ENCODE peak calls at places on chromosomes 6 and 20, in eight cellular contexts. One of them, this sample, is unnamed.

GRCh38 chr6:52566201-52566600 is 10.7 kb downstream of the TRAM2 start:
- DNase-seq in stimulated activated CD4-positive, alpha-beta T cell treated with anti-CD3 and anti-CD28 coated beads, Interleukin-1b, Interleukin-23, amount 100 ng/mL, for 48 hours: no peak
- DNase-seq in NCI-H2081: no peak
- DNase-seq in RWPE1: no peak
- DNase-seq in tibial artery: no peak
- DNase-seq in activated effector memory CD4-positive, alpha-beta T cell treated with anti-CD3 and anti-CD28 coated beads, Interleukin-2, amount 50 U/mL, for 16 hours: no peak
- DNase-seq in H54: no peak
- DNase-seq in choroid plexus epithelial cell: peak
- DNase-seq in this sample: no peak

GRCh38 chr20:63082308-63082938 is 75.7 kb upstream of the BHLHE23 start:
- DNase-seq in stimulated activated CD4-positive, alpha-beta T cell treated with anti-CD3 and anti-CD28 coated beads, Interleukin-1b, Interleukin-23, amount 100 ng/mL, for 48 hours: no peak
- DNase-seq in NCI-H2081: no peak
- DNase-seq in RWPE1: peak
- DNase-seq in tibial artery: peak
- DNase-seq in activated effector memory CD4-positive, alpha-beta T cell treated with anti-CD3 and anti-CD28 coated beads, Interleukin-2, amount 50 U/mL, for 16 hours: peak
- DNase-seq in H54: peak
- DNase-seq in choroid plexus epithelial cell: peak
- DNase-seq in this sample: peak

GRCh38 chr6:51792273-51793030 is 295.0 kb downstream of the PKHD1 start:
- DNase-seq in stimulated activated CD4-positive, alpha-beta T cell treated with anti-CD3 and anti-CD28 coated beads, Interleukin-1b, Interleukin-23, amount 100 ng/mL, for 48 hours: no peak
- DNase-seq in NCI-H2081: no peak
- DNase-seq in RWPE1: no peak
- DNase-seq in tibial artery: no peak
- DNase-seq in activated effector memory CD4-positive, alpha-beta T cell treated with anti-CD3 and anti-CD28 coated beads, Interleukin-2, amount 50 U/mL, for 16 hours: no peak
- DNase-seq in H54: no peak
- DNase-seq in choroid plexus epithelial cell: no peak
- DNase-seq in this sample: no peak

GRCh38 chr20:23049933-23050838 is 714 bp upstream of the THBD start:
- DNase-seq in stimulated activated CD4-positive, alpha-beta T cell treated with anti-CD3 and anti-CD28 coated beads, Interleukin-1b, Interleukin-23, amount 100 ng/mL, for 48 hours: no peak
- DNase-seq in NCI-H2081: no peak
- DNase-seq in RWPE1: peak
- DNase-seq in tibial artery: peak
- DNase-seq in activated effector memory CD4-positive, alpha-beta T cell treated with anti-CD3 and anti-CD28 coated beads, Interleukin-2, amount 50 U/mL, for 16 hours: no peak
- DNase-seq in H54: peak
- DNase-seq in choroid plexus epithelial cell: peak
- DNase-seq in this sample: peak

GRCh38 chr6:133289733-133290306 is 48.7 kb downstream of the EYA4 start:
- DNase-seq in stimulated activated CD4-positive, alpha-beta T cell treated with anti-CD3 and anti-CD28 coated beads, Interleukin-1b, Interleukin-23, amount 100 ng/mL, for 48 hours: no peak
- DNase-seq in NCI-H2081: no peak
- DNase-seq in RWPE1: no peak
- DNase-seq in tibial artery: no peak
- DNase-seq in activated effector memory CD4-positive, alpha-beta T cell treated with anti-CD3 and anti-CD28 coated beads, Interleukin-2, amount 50 U/mL, for 16 hours: no peak
- DNase-seq in H54: no peak
- DNase-seq in choroid plexus epithelial cell: no peak
- DNase-seq in this sample: no peak

GRCh38 chr6:87759491-87760010 is 57.5 kb upstream of the AKIRIN2 start:
- DNase-seq in stimulated activated CD4-positive, alpha-beta T cell treated with anti-CD3 and anti-CD28 coated beads, Interleukin-1b, Interleukin-23, amount 100 ng/mL, for 48 hours: no peak
- DNase-seq in NCI-H2081: no peak
- DNase-seq in RWPE1: no peak
- DNase-seq in tibial artery: no peak
- DNase-seq in activated effector memory CD4-positive, alpha-beta T cell treated with anti-CD3 and anti-CD28 coated beads, Interleukin-2, amount 50 U/mL, for 16 hours: no peak
- DNase-seq in H54: no peak
- DNase-seq in choroid plexus epithelial cell: no peak
- DNase-seq in this sample: no peak

GRCh38 chr20:50916257-50916656 is 15.0 kb downstream of the ADNP start:
- DNase-seq in stimulated activated CD4-positive, alpha-beta T cell treated with anti-CD3 and anti-CD28 coated beads, Interleukin-1b, Interleukin-23, amount 100 ng/mL, for 48 hours: no peak
- DNase-seq in NCI-H2081: no peak
- DNase-seq in RWPE1: peak
- DNase-seq in tibial artery: no peak
- DNase-seq in activated effector memory CD4-positive, alpha-beta T cell treated with anti-CD3 and anti-CD28 coated beads, Interleukin-2, amount 50 U/mL, for 16 hours: no peak
- DNase-seq in H54: no peak
- DNase-seq in choroid plexus epithelial cell: peak
- DNase-seq in this sample: no peak

GRCh38 chr20:31851240-31851955 is 6.0 kb upstream of the FOXS1 start:
- DNase-seq in stimulated activated CD4-positive, alpha-beta T cell treated with anti-CD3 and anti-CD28 coated beads, Interleukin-1b, Interleukin-23, amount 100 ng/mL, for 48 hours: no peak
- DNase-seq in NCI-H2081: no peak
- DNase-seq in RWPE1: no peak
- DNase-seq in tibial artery: no peak
- DNase-seq in activated effector memory CD4-positive, alpha-beta T cell treated with anti-CD3 and anti-CD28 coated beads, Interleukin-2, amount 50 U/mL, for 16 hours: no peak
- DNase-seq in H54: no peak
- DNase-seq in choroid plexus epithelial cell: no peak
- DNase-seq in this sample: no peak

GRCh38 chr20:10634683-10635411 is 39.0 kb downstream of the JAG1 start:
- DNase-seq in stimulated activated CD4-positive, alpha-beta T cell treated with anti-CD3 and anti-CD28 coated beads, Interleukin-1b, Interleukin-23, amount 100 ng/mL, for 48 hours: no peak
- DNase-seq in NCI-H2081: no peak
- DNase-seq in RWPE1: no peak
- DNase-seq in tibial artery: peak
- DNase-seq in activated effector memory CD4-positive, alpha-beta T cell treated with anti-CD3 and anti-CD28 coated beads, Interleukin-2, amount 50 U/mL, for 16 hours: no peak
- DNase-seq in H54: no peak
- DNase-seq in choroid plexus epithelial cell: peak
- DNase-seq in this sample: no peak

GRCh38 chr6:150149146-150149545 is 6.3 kb downstream of the PPP1R14C start:
- DNase-seq in stimulated activated CD4-positive, alpha-beta T cell treated with anti-CD3 and anti-CD28 coated beads, Interleukin-1b, Interleukin-23, amount 100 ng/mL, for 48 hours: no peak
- DNase-seq in NCI-H2081: no peak
- DNase-seq in RWPE1: no peak
- DNase-seq in tibial artery: no peak
- DNase-seq in activated effector memory CD4-positive, alpha-beta T cell treated with anti-CD3 and anti-CD28 coated beads, Interleukin-2, amount 50 U/mL, for 16 hours: no peak
- DNase-seq in H54: no peak
- DNase-seq in choroid plexus epithelial cell: no peak
- DNase-seq in this sample: no peak

GRCh38 chr6:42241915-42242314 is 24.3 kb upstream of the MRPS10 start:
- DNase-seq in stimulated activated CD4-positive, alpha-beta T cell treated with anti-CD3 and anti-CD28 coated beads, Interleukin-1b, Interleukin-23, amount 100 ng/mL, for 48 hours: no peak
- DNase-seq in NCI-H2081: no peak
- DNase-seq in RWPE1: no peak
- DNase-seq in tibial artery: no peak
- DNase-seq in activated effector memory CD4-positive, alpha-beta T cell treated with anti-CD3 and anti-CD28 coated beads, Interleukin-2, amount 50 U/mL, for 16 hours: no peak
- DNase-seq in H54: no peak
- DNase-seq in choroid plexus epithelial cell: no peak
- DNase-seq in this sample: no peak

GRCh38 chr6:88614306-88614877 is 349.0 kb downstream of the RNGTT start:
- DNase-seq in stimulated activated CD4-positive, alpha-beta T cell treated with anti-CD3 and anti-CD28 coated beads, Interleukin-1b, Interleukin-23, amount 100 ng/mL, for 48 hours: no peak
- DNase-seq in NCI-H2081: no peak
- DNase-seq in RWPE1: no peak
- DNase-seq in tibial artery: no peak
- DNase-seq in activated effector memory CD4-positive, alpha-beta T cell treated with anti-CD3 and anti-CD28 coated beads, Interleukin-2, amount 50 U/mL, for 16 hours: no peak
- DNase-seq in H54: no peak
- DNase-seq in choroid plexus epithelial cell: no peak
- DNase-seq in this sample: no peak

GRCh38 chr6:22368794-22369193 is 72.0 kb upstream of the PRL start:
- DNase-seq in stimulated activated CD4-positive, alpha-beta T cell treated with anti-CD3 and anti-CD28 coated beads, Interleukin-1b, Interleukin-23, amount 100 ng/mL, for 48 hours: no peak
- DNase-seq in NCI-H2081: no peak
- DNase-seq in RWPE1: no peak
- DNase-seq in tibial artery: no peak
- DNase-seq in activated effector memory CD4-positive, alpha-beta T cell treated with anti-CD3 and anti-CD28 coated beads, Interleukin-2, amount 50 U/mL, for 16 hours: no peak
- DNase-seq in H54: no peak
- DNase-seq in choroid plexus epithelial cell: no peak
- DNase-seq in this sample: no peak

GRCh38 chr6:14176429-14176828 is 58.9 kb downstream of the CD83 start:
- DNase-seq in stimulated activated CD4-positive, alpha-beta T cell treated with anti-CD3 and anti-CD28 coated beads, Interleukin-1b, Interleukin-23, amount 100 ng/mL, for 48 hours: no peak
- DNase-seq in NCI-H2081: no peak
- DNase-seq in RWPE1: no peak
- DNase-seq in tibial artery: no peak
- DNase-seq in activated effector memory CD4-positive, alpha-beta T cell treated with anti-CD3 and anti-CD28 coated beads, Interleukin-2, amount 50 U/mL, for 16 hours: no peak
- DNase-seq in H54: no peak
- DNase-seq in choroid plexus epithelial cell: no peak
- DNase-seq in this sample: no peak

GRCh38 chr6:6654599-6655575 is 66.4 kb downstream of the LY86 start:
- DNase-seq in stimulated activated CD4-positive, alpha-beta T cell treated with anti-CD3 and anti-CD28 coated beads, Interleukin-1b, Interleukin-23, amount 100 ng/mL, for 48 hours: peak
- DNase-seq in NCI-H2081: no peak
- DNase-seq in RWPE1: no peak
- DNase-seq in tibial artery: no peak
- DNase-seq in activated effector memory CD4-positive, alpha-beta T cell treated with anti-CD3 and anti-CD28 coated beads, Interleukin-2, amount 50 U/mL, for 16 hours: peak
- DNase-seq in H54: no peak
- DNase-seq in choroid plexus epithelial cell: no peak
- DNase-seq in this sample: peak

GRCh38 chr6:12403201-12403826 is 113.2 kb downstream of the EDN1 start:
- DNase-seq in stimulated activated CD4-positive, alpha-beta T cell treated with anti-CD3 and anti-CD28 coated beads, Interleukin-1b, Interleukin-23, amount 100 ng/mL, for 48 hours: no peak
- DNase-seq in NCI-H2081: no peak
- DNase-seq in RWPE1: peak
- DNase-seq in tibial artery: no peak
- DNase-seq in activated effector memory CD4-positive, alpha-beta T cell treated with anti-CD3 and anti-CD28 coated beads, Interleukin-2, amount 50 U/mL, for 16 hours: no peak
- DNase-seq in H54: peak
- DNase-seq in choroid plexus epithelial cell: peak
- DNase-seq in this sample: no peak

GRCh38 chr20:19661717-19662637 is 96.1 kb upstream of the RIN2 start:
- DNase-seq in stimulated activated CD4-positive, alpha-beta T cell treated with anti-CD3 and anti-CD28 coated beads, Interleukin-1b, Interleukin-23, amount 100 ng/mL, for 48 hours: peak
- DNase-seq in NCI-H2081: peak
- DNase-seq in RWPE1: peak
- DNase-seq in tibial artery: peak
- DNase-seq in activated effector memory CD4-positive, alpha-beta T cell treated with anti-CD3 and anti-CD28 coated beads, Interleukin-2, amount 50 U/mL, for 16 hours: peak
- DNase-seq in H54: peak
- DNase-seq in choroid plexus epithelial cell: peak
- DNase-seq in this sample: peak

GRCh38 chr20:63835031-63835858 is 4.2 kb upstream of the ZBTB46 start:
- DNase-seq in stimulated activated CD4-positive, alpha-beta T cell treated with anti-CD3 and anti-CD28 coated beads, Interleukin-1b, Interleukin-23, amount 100 ng/mL, for 48 hours: no peak
- DNase-seq in NCI-H2081: peak
- DNase-seq in RWPE1: peak
- DNase-seq in tibial artery: peak
- DNase-seq in activated effector memory CD4-positive, alpha-beta T cell treated with anti-CD3 and anti-CD28 coated beads, Interleukin-2, amount 50 U/mL, for 16 hours: no peak
- DNase-seq in H54: peak
- DNase-seq in choroid plexus epithelial cell: peak
- DNase-seq in this sample: peak

GRCh38 chr6:27161946-27162603 is 85.4 kb upstream of the PRSS16 start:
- DNase-seq in stimulated activated CD4-positive, alpha-beta T cell treated with anti-CD3 and anti-CD28 coated beads, Interleukin-1b, Interleukin-23, amount 100 ng/mL, for 48 hours: peak
- DNase-seq in NCI-H2081: peak
- DNase-seq in RWPE1: no peak
- DNase-seq in tibial artery: no peak
- DNase-seq in activated effector memory CD4-positive, alpha-beta T cell treated with anti-CD3 and anti-CD28 coated beads, Interleukin-2, amount 50 U/mL, for 16 hours: no peak
- DNase-seq in H54: no peak
- DNase-seq in choroid plexus epithelial cell: peak
- DNase-seq in this sample: peak

GRCh38 chr20:60469829-60470228 is 511.6 kb downstream of the CDH26 start:
- DNase-seq in stimulated activated CD4-positive, alpha-beta T cell treated with anti-CD3 and anti-CD28 coated beads, Interleukin-1b, Interleukin-23, amount 100 ng/mL, for 48 hours: no peak
- DNase-seq in NCI-H2081: no peak
- DNase-seq in RWPE1: no peak
- DNase-seq in tibial artery: no peak
- DNase-seq in activated effector memory CD4-positive, alpha-beta T cell treated with anti-CD3 and anti-CD28 coated beads, Interleukin-2, amount 50 U/mL, for 16 hours: no peak
- DNase-seq in H54: no peak
- DNase-seq in choroid plexus epithelial cell: no peak
- DNase-seq in this sample: no peak

GRCh38 chr6:19107468-19107867 is 720.3 kb downstream of the RNF144B start:
- DNase-seq in stimulated activated CD4-positive, alpha-beta T cell treated with anti-CD3 and anti-CD28 coated beads, Interleukin-1b, Interleukin-23, amount 100 ng/mL, for 48 hours: no peak
- DNase-seq in NCI-H2081: no peak
- DNase-seq in RWPE1: no peak
- DNase-seq in tibial artery: no peak
- DNase-seq in activated effector memory CD4-positive, alpha-beta T cell treated with anti-CD3 and anti-CD28 coated beads, Interleukin-2, amount 50 U/mL, for 16 hours: no peak
- DNase-seq in H54: no peak
- DNase-seq in choroid plexus epithelial cell: no peak
- DNase-seq in this sample: no peak

GRCh38 chr20:51656726-51657260 is 111.4 kb downstream of the ATP9A start:
- DNase-seq in stimulated activated CD4-positive, alpha-beta T cell treated with anti-CD3 and anti-CD28 coated beads, Interleukin-1b, Interleukin-23, amount 100 ng/mL, for 48 hours: no peak
- DNase-seq in NCI-H2081: no peak
- DNase-seq in RWPE1: no peak
- DNase-seq in tibial artery: no peak
- DNase-seq in activated effector memory CD4-positive, alpha-beta T cell treated with anti-CD3 and anti-CD28 coated beads, Interleukin-2, amount 50 U/mL, for 16 hours: no peak
- DNase-seq in H54: no peak
- DNase-seq in choroid plexus epithelial cell: no peak
- DNase-seq in this sample: no peak

GRCh38 chr20:53678990-53679596 is 85.5 kb upstream of the ZNF217 start:
- DNase-seq in stimulated activated CD4-positive, alpha-beta T cell treated with anti-CD3 and anti-CD28 coated beads, Interleukin-1b, Interleukin-23, amount 100 ng/mL, for 48 hours: no peak
- DNase-seq in NCI-H2081: no peak
- DNase-seq in RWPE1: no peak
- DNase-seq in tibial artery: no peak
- DNase-seq in activated effector memory CD4-positive, alpha-beta T cell treated with anti-CD3 and anti-CD28 coated beads, Interleukin-2, amount 50 U/mL, for 16 hours: no peak
- DNase-seq in H54: no peak
- DNase-seq in choroid plexus epithelial cell: peak
- DNase-seq in this sample: peak

GRCh38 chr6:25169551-25170335 is 109.4 kb upstream of the CARMIL1 start:
- DNase-seq in stimulated activated CD4-positive, alpha-beta T cell treated with anti-CD3 and anti-CD28 coated beads, Interleukin-1b, Interleukin-23, amount 100 ng/mL, for 48 hours: no peak
- DNase-seq in NCI-H2081: no peak
- DNase-seq in RWPE1: no peak
- DNase-seq in tibial artery: no peak
- DNase-seq in activated effector memory CD4-positive, alpha-beta T cell treated with anti-CD3 and anti-CD28 coated beads, Interleukin-2, amount 50 U/mL, for 16 hours: no peak
- DNase-seq in H54: no peak
- DNase-seq in choroid plexus epithelial cell: no peak
- DNase-seq in this sample: no peak

GRCh38 chr20:38585404-38586180 is 4.6 kb downstream of the ADIG start:
- DNase-seq in stimulated activated CD4-positive, alpha-beta T cell treated with anti-CD3 and anti-CD28 coated beads, Interleukin-1b, Interleukin-23, amount 100 ng/mL, for 48 hours: no peak
- DNase-seq in NCI-H2081: no peak
- DNase-seq in RWPE1: no peak
- DNase-seq in tibial artery: no peak
- DNase-seq in activated effector memory CD4-positive, alpha-beta T cell treated with anti-CD3 and anti-CD28 coated beads, Interleukin-2, amount 50 U/mL, for 16 hours: no peak
- DNase-seq in H54: no peak
- DNase-seq in choroid plexus epithelial cell: no peak
- DNase-seq in this sample: no peak

GRCh38 chr20:8018928-8019177 is 708 bp downstream of the TMX4 start:
- DNase-seq in stimulated activated CD4-positive, alpha-beta T cell treated with anti-CD3 and anti-CD28 coated beads, Interleukin-1b, Interleukin-23, amount 100 ng/mL, for 48 hours: no peak
- DNase-seq in NCI-H2081: peak
- DNase-seq in RWPE1: no peak
- DNase-seq in tibial artery: no peak
- DNase-seq in activated effector memory CD4-positive, alpha-beta T cell treated with anti-CD3 and anti-CD28 coated beads, Interleukin-2, amount 50 U/mL, for 16 hours: no peak
- DNase-seq in H54: peak
- DNase-seq in choroid plexus epithelial cell: peak
- DNase-seq in this sample: no peak

GRCh38 chr20:56428881-56429280 is 16.8 kb downstream of the CASS4 start:
- DNase-seq in stimulated activated CD4-positive, alpha-beta T cell treated with anti-CD3 and anti-CD28 coated beads, Interleukin-1b, Interleukin-23, amount 100 ng/mL, for 48 hours: no peak
- DNase-seq in NCI-H2081: no peak
- DNase-seq in RWPE1: no peak
- DNase-seq in tibial artery: peak
- DNase-seq in activated effector memory CD4-positive, alpha-beta T cell treated with anti-CD3 and anti-CD28 coated beads, Interleukin-2, amount 50 U/mL, for 16 hours: peak
- DNase-seq in H54: no peak
- DNase-seq in choroid plexus epithelial cell: no peak
- DNase-seq in this sample: no peak

GRCh38 chr20:47502271-47502730 is 614 bp downstream of the NCOA3 start:
- DNase-seq in stimulated activated CD4-positive, alpha-beta T cell treated with anti-CD3 and anti-CD28 coated beads, Interleukin-1b, Interleukin-23, amount 100 ng/mL, for 48 hours: peak
- DNase-seq in NCI-H2081: no peak
- DNase-seq in RWPE1: peak
- DNase-seq in tibial artery: peak
- DNase-seq in activated effector memory CD4-positive, alpha-beta T cell treated with anti-CD3 and anti-CD28 coated beads, Interleukin-2, amount 50 U/mL, for 16 hours: peak
- DNase-seq in H54: no peak
- DNase-seq in choroid plexus epithelial cell: peak
- DNase-seq in this sample: peak

GRCh38 chr6:75098709-75099108 is 107.1 kb downstream of the COL12A1 start:
- DNase-seq in stimulated activated CD4-positive, alpha-beta T cell treated with anti-CD3 and anti-CD28 coated beads, Interleukin-1b, Interleukin-23, amount 100 ng/mL, for 48 hours: no peak
- DNase-seq in NCI-H2081: no peak
- DNase-seq in RWPE1: peak
- DNase-seq in tibial artery: peak
- DNase-seq in activated effector memory CD4-positive, alpha-beta T cell treated with anti-CD3 and anti-CD28 coated beads, Interleukin-2, amount 50 U/mL, for 16 hours: no peak
- DNase-seq in H54: peak
- DNase-seq in choroid plexus epithelial cell: peak
- DNase-seq in this sample: peak

GRCh38 chr6:83008631-83009030 is 57.0 kb downstream of the UBE3D start:
- DNase-seq in stimulated activated CD4-positive, alpha-beta T cell treated with anti-CD3 and anti-CD28 coated beads, Interleukin-1b, Interleukin-23, amount 100 ng/mL, for 48 hours: no peak
- DNase-seq in NCI-H2081: peak
- DNase-seq in RWPE1: no peak
- DNase-seq in tibial artery: no peak
- DNase-seq in activated effector memory CD4-positive, alpha-beta T cell treated with anti-CD3 and anti-CD28 coated beads, Interleukin-2, amount 50 U/mL, for 16 hours: no peak
- DNase-seq in H54: no peak
- DNase-seq in choroid plexus epithelial cell: no peak
- DNase-seq in this sample: peak

GRCh38 chr6:170314983-170315382 is 8.4 kb downstream of the FAM120B start:
- DNase-seq in stimulated activated CD4-positive, alpha-beta T cell treated with anti-CD3 and anti-CD28 coated beads, Interleukin-1b, Interleukin-23, amount 100 ng/mL, for 48 hours: no peak
- DNase-seq in NCI-H2081: no peak
- DNase-seq in RWPE1: no peak
- DNase-seq in tibial artery: no peak
- DNase-seq in activated effector memory CD4-positive, alpha-beta T cell treated with anti-CD3 and anti-CD28 coated beads, Interleukin-2, amount 50 U/mL, for 16 hours: no peak
- DNase-seq in H54: no peak
- DNase-seq in choroid plexus epithelial cell: no peak
- DNase-seq in this sample: no peak

GRCh38 chr20:25280051-25280573 is 32.2 kb downstream of the PYGB start:
- DNase-seq in stimulated activated CD4-positive, alpha-beta T cell treated with anti-CD3 and anti-CD28 coated beads, Interleukin-1b, Interleukin-23, amount 100 ng/mL, for 48 hours: no peak
- DNase-seq in NCI-H2081: peak
- DNase-seq in RWPE1: no peak
- DNase-seq in tibial artery: peak
- DNase-seq in activated effector memory CD4-positive, alpha-beta T cell treated with anti-CD3 and anti-CD28 coated beads, Interleukin-2, amount 50 U/mL, for 16 hours: peak
- DNase-seq in H54: no peak
- DNase-seq in choroid plexus epithelial cell: no peak
- DNase-seq in this sample: no peak